ENCODE peak calls at places on chromosomes 3 and 15, in six cellular contexts. H is GM12878, L is K562, V is H1, Y is HepG2, T is GM12891. E is an unnamed sample.

GRCh38 chr3:37762286-37762685 is 99.4 kb upstream of the CTDSPL start:
- DNase-seq in V (no peak), T (no peak), Y (no peak), L (no peak), H (no peak), E (no peak)

GRCh38 chr3:24002129-24002528 is 57.0 kb downstream of the NR1D2 start:
- DNase-seq in V (no peak), H (no peak), Y (no peak), L (no peak), T (no peak), E (no peak)

GRCh38 chr15:89127054-89127702 is 38.9 kb downstream of the ABHD2 start:
- DNase-seq in Y (no peak), H (no peak), V (no peak), T (no peak), L (no peak), E (no peak)

GRCh38 chr3:165607221-165607620 is 230.0 kb downstream of the BCHE start:
- DNase-seq in H (no peak), V (no peak), T (no peak), L (no peak), Y (no peak), E (no peak)

GRCh38 chr3:150365132-150365604 is 42.9 kb upstream of the TSC22D2 start:
- DNase-seq in V (no peak), T (no peak), Y (no peak), L (peak), H (peak), E (no peak)

GRCh38 chr15:68820205-68820588 is 498 bp downstream of the ANP32A start:
- DNase-seq in V (no peak), Y (peak), H (no peak), L (no peak), T (no peak), E (no peak)

GRCh38 chr15:65832549-65833364 is 36.5 kb upstream of the RAB11A start:
- DNase-seq in T (no peak), L (peak), H (no peak), Y (peak), V (peak), E (no peak)

GRCh38 chr3:141878812-141879211 is 2.4 kb downstream of the ATP1B3 start:
- DNase-seq in L (no peak), T (no peak), Y (no peak), V (no peak), H (no peak), E (no peak)

GRCh38 chr3:46017720-46018119 is 9.6 kb downstream of the XCR1 start:
- DNase-seq in V (peak), H (no peak), T (no peak), L (no peak), Y (no peak), E (no peak)

GRCh38 chr15:68186671-68187397 is 18.3 kb downstream of the CALML4 start:
- DNase-seq in V (no peak), T (no peak), H (no peak), L (no peak), Y (no peak), E (no peak)

GRCh38 chr3:183371672-183371968 is 56.8 kb downstream of the MCF2L2 start:
- DNase-seq in V (no peak), Y (no peak), H (no peak), T (no peak), L (no peak), E (no peak)

GRCh38 chr3:173502983-173503568 is 105.5 kb downstream of the NLGN1 start:
- DNase-seq in L (no peak), V (no peak), T (no peak), Y (no peak), H (no peak), E (no peak)

GRCh38 chr3:122916084-122916483 is 111.5 kb downstream of the SEMA5B start:
- DNase-seq in Y (no peak), H (no peak), L (no peak), V (no peak), T (no peak), E (no peak)

GRCh38 chr3:86951343-86951742 is 39.6 kb downstream of the VGLL3 start:
- DNase-seq in T (no peak), Y (no peak), H (no peak), L (no peak), V (no peak), E (no peak)

GRCh38 chr15:71219646-71220045 is 104.4 kb downstream of the THSD4 start:
- DNase-seq in V (no peak), H (no peak), Y (no peak), L (no peak), T (no peak), E (no peak)

GRCh38 chr15:49832421-49832980 is 211.7 kb downstream of the DTWD1 start:
- DNase-seq in T (no peak), Y (peak), V (peak), H (no peak), L (no peak), E (no peak)

GRCh38 chr3:123258811-123259420 is 57.2 kb downstream of the SEC22A start:
- DNase-seq in V (no peak), T (no peak), Y (peak), L (peak), H (no peak), E (no peak)

GRCh38 chr3:69784854-69785523 is 45.7 kb downstream of the MITF start:
- DNase-seq in L (no peak), H (no peak), T (no peak), Y (no peak), V (no peak), E (no peak)

GRCh38 chr15:57485869-57486268 is 105.8 kb upstream of the MYZAP start:
- DNase-seq in Y (peak), H (no peak), L (no peak), V (no peak), T (no peak), E (no peak)

GRCh38 chr3:42179110-42179725 is 86.8 kb downstream of the CCK start:
- DNase-seq in H (no peak), L (peak), Y (peak), V (peak), T (no peak), E (no peak)

GRCh38 chr3:172557515-172558220 is 34.4 kb upstream of the TNFSF10 start:
- DNase-seq in V (no peak), H (no peak), T (no peak), L (no peak), Y (peak), E (no peak)

GRCh38 chr3:197015790-197016705 is 13.6 kb downstream of the MELTF start:
- DNase-seq in T (no peak), Y (no peak), V (no peak), L (no peak), H (no peak), E (peak)

GRCh38 chr3:65303431-65303830 is 615.6 kb upstream of the ADAMTS9 start:
- DNase-seq in H (no peak), Y (no peak), L (no peak), T (no peak), V (no peak), E (no peak)

GRCh38 chr3:148255981-148256969 is 441.4 kb upstream of the AGTR1 start:
- DNase-seq in H (no peak), L (no peak), Y (peak), T (no peak), V (no peak), E (no peak)

GRCh38 chr3:88059380-88060160 is 515 bp downstream of the ZNF654 start:
- DNase-seq in L (peak), T (no peak), Y (no peak), H (no peak), V (no peak), E (no peak)

GRCh38 chr3:13091898-13092620 is 18.8 kb upstream of the IQSEC1 start:
- DNase-seq in Y (peak), H (no peak), V (peak), T (peak), L (peak), E (peak)

GRCh38 chr3:129121016-129121791 is 400 bp downstream of the RAB43 start:
- DNase-seq in V (no peak), L (no peak), Y (no peak), T (no peak), H (no peak), E (no peak)

GRCh38 chr15:81254277-81255265 is 57.9 kb downstream of the IL16 start:
- DNase-seq in T (no peak), Y (no peak), V (no peak), H (no peak), L (no peak), E (no peak)

GRCh38 chr15:66940368-66940767 is 125.0 kb upstream of the SMAD3 start:
- DNase-seq in H (peak), T (peak), V (no peak), Y (no peak), L (no peak), E (no peak)

GRCh38 chr3:128950223-128950938 is 43.5 kb downstream of the CFAP92 start:
- DNase-seq in L (no peak), H (no peak), T (no peak), V (peak), Y (peak), E (no peak)

GRCh38 chr3:134625462-134625861 is 25.4 kb downstream of the KY start:
- DNase-seq in L (no peak), T (no peak), V (peak), Y (no peak), H (no peak), E (no peak)

GRCh38 chr15:56168394-56168793 is 75.3 kb downstream of the RFX7 start:
- DNase-seq in Y (no peak), H (no peak), T (no peak), L (no peak), V (no peak), E (no peak)

GRCh38 chr3:17741621-17742091 is 775 bp downstream of the TBC1D5 start:
- DNase-seq in L (no peak), Y (peak), H (no peak), T (no peak), V (no peak), E (no peak)

GRCh38 chr15:77027697-77028450 is 32.9 kb downstream of the PSTPIP1 start:
- DNase-seq in Y (no peak), V (peak), T (no peak), L (peak), H (no peak), E (peak)

GRCh38 chr3:170766253-170766652 is 103.7 kb downstream of the RPL22L1 start:
- DNase-seq in Y (no peak), T (no peak), H (no peak), V (no peak), L (no peak), E (no peak)

GRCh38 chr15:101156509-101157159 is 95.2 kb downstream of the CHSY1 start:
- DNase-seq in T (peak), L (no peak), V (no peak), H (peak), Y (no peak), E (peak)

DNA sequence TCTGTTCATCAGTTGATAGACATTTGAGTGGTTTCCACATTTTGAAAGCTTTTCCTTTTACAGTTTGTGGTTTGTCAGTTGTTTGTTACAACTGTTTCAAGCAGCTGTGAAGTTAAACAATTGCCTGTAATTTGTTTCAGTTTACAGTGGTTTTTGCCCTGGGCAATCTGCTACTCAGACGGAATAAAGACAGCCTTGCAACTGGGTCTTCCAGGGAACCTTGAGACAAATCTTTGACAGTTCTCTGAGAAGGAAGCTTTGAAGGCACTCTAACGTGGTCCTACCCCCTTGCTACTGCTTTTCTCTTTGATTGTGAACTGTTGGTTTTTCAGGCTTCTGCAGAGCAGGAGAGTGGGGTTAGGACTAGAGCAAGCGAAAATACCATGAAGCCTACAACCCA is 28.0 kb downstream of the LRRC28 start:
- DNase-seq in H (no peak), T (no peak), V (no peak), L (no peak), Y (no peak), E (no peak)
- TF ChIP-seq POLR2A in H (no peak), T (no peak), V (no peak), L (no peak), Y (no peak), E (no peak)

GRCh38 chr3:47428585-47429145 is 47.1 kb downstream of the SCAP start:
- DNase-seq in Y (no peak), H (no peak), V (no peak), L (no peak), T (no peak), E (no peak)

GRCh38 chr3:47425959-47426358 is 45.1 kb downstream of the PTPN23 start:
- DNase-seq in H (no peak), T (no peak), Y (no peak), V (no peak), L (no peak), E (no peak)

GRCh38 chr3:47425383-47425778 is 44.6 kb downstream of the PTPN23 start:
- DNase-seq in T (no peak), Y (no peak), L (no peak), H (no peak), V (no peak), E (no peak)

GRCh38 chr3:47429476-47430270 is 46.1 kb downstream of the SCAP start:
- DNase-seq in T (no peak), L (no peak), H (no peak), V (no peak), Y (no peak), E (no peak)

GRCh38 chr3:47427866-47428265 is 47.0 kb downstream of the PTPN23 start:
- DNase-seq in Y (no peak), V (no peak), L (no peak), T (no peak), H (no peak), E (no peak)
- TF ChIP-seq TAF1 in Y (no peak), V (no peak), L (no peak), T (no peak), H (no peak), E (no peak)

GRCh38 chr15:96170616-96171270 is 159.8 kb upstream of the NR2F2 start:
- DNase-seq in T (no peak), H (no peak), L (no peak), V (no peak), Y (peak), E (no peak)
- TF ChIP-seq POLR2AphosphoS5 in T (no peak), H (no peak), L (no peak), V (no peak), Y (no peak), E (no peak)

GRCh38 chr3:193593666-193594025 is 638 bp downstream of the OPA1 start:
- DNase-seq in V (no peak), L (peak), H (no peak), T (no peak), Y (peak), E (peak)

GRCh38 chr3:193595939-193596487 is 3.0 kb downstream of the OPA1 start:
- DNase-seq in Y (no peak), T (no peak), H (no peak), V (no peak), L (no peak), E (no peak)

GRCh38 chr3:193590088-193590856 is 2.7 kb upstream of the OPA1 start:
- DNase-seq in T (no peak), L (peak), H (no peak), Y (no peak), V (no peak), E (no peak)

GRCh38 chr3:193594946-193595689 is 2.1 kb downstream of the OPA1 start:
- DNase-seq in T (no peak), H (no peak), V (no peak), L (no peak), Y (no peak), E (no peak)

GRCh38 chr3:193592841-193593665 is at the start of gene OPA1:
- DNase-seq in V (peak), Y (peak), H (peak), T (peak), L (peak), E (peak)
- TF ChIP-seq POLR2A in V (no peak), Y (peak), H (peak), T (peak), L (peak), E (peak)

GRCh38 chr3:30643763-30644462 is 37.5 kb downstream of the TGFBR2 start:
- DNase-seq in L (no peak), T (no peak), V (no peak), Y (no peak), H (no peak), E (no peak)
- TF ChIP-seq TAF1 in L (no peak), T (no peak), V (no peak), Y (no peak), H (no peak), E (no peak)

GRCh38 chr3:156480949-156481348 is 74.0 kb downstream of the SSR3 start:
- DNase-seq in V (no peak), H (no peak), Y (no peak), T (no peak), L (no peak), E (no peak)

GRCh38 chr3:156479574-156479973 is 75.3 kb downstream of the SSR3 start:
- DNase-seq in H (no peak), T (no peak), Y (no peak), L (no peak), V (no peak), E (no peak)

GRCh38 chr3:156483002-156483401 is 71.9 kb downstream of the SSR3 start:
- DNase-seq in H (no peak), V (no peak), L (no peak), T (no peak), Y (no peak), E (no peak)

GRCh38 chr3:156483961-156484787 is 70.7 kb downstream of the SSR3 start:
- DNase-seq in H (peak), Y (no peak), V (no peak), T (no peak), L (no peak), E (no peak)

GRCh38 chr3:156483426-156483825 is 71.5 kb downstream of the SSR3 start:
- DNase-seq in H (peak), T (no peak), V (no peak), Y (no peak), L (peak), E (no peak)
- TF ChIP-seq POLR2AphosphoS5 in H (no peak), T (no peak), V (no peak), Y (no peak), L (no peak), E (no peak)

DNA sequence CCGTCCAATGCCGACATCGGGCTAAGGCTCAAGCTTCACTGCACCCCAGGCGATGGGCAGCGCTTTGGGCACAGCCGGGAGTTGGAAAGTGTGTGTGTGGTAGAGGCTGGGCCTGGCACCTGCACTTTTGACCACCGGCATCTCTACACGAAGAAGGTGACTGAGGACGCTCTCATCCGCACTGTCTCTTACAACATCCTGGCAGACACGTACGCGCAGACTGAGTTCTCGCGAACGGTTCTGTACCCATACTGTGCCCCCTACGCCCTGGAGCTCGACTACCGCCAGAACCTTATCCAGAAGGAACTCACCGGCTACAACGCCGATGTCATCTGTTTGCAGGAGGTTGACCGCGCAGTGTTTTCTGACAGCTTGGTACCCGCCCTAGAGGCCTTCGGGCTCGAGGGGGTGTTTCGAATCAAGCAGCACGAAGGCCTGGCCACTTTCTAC is 1.0 kb downstream of the PDE12 start:
- DNase-seq in H (no peak), T (peak), L (peak), Y (peak), V (no peak), E (peak)
- TF ChIP-seq POLR2A in H (peak), T (peak), L (no peak), Y (peak), V (no peak), E (peak)

GRCh38 chr15:47715856-47716445 is 1.4 kb upstream of the SEMA6D start:
- DNase-seq in T (no peak), V (no peak), Y (no peak), L (no peak), H (no peak), E (no peak)
- TF ChIP-seq TAF1 in T (no peak), V (no peak), Y (no peak), L (no peak), H (no peak), E (no peak)

E was measured in GM12892.